ENCODE peak calls at places on chromosomes 6 and 20, in seven cellular contexts. One of them, this sample, is unnamed.
A peak's percentile ranks its signal among the peaks of the same experiment; 100 is the strongest.

GRCh38 chr6:5923840-5924239 is 82.9 kb downstream of the NRN1 start:
- DNase-seq in GM23338: no peak
- DNase-seq in CD8-positive, alpha-beta T cell: no peak
- DNase-seq in pancreas: no peak
- DNase-seq in substantia nigra: no peak
- DNase-seq in tibial nerve: no peak
- DNase-seq in keratinocyte: no peak
- DNase-seq in this sample: no peak

GRCh38 chr6:157655139-157655538 is 167.9 kb upstream of the SNX9 start:
- DNase-seq in tibial nerve: no peak
- DNase-seq in pancreas: no peak
- DNase-seq in GM23338: no peak
- DNase-seq in keratinocyte: no peak
- DNase-seq in CD8-positive, alpha-beta T cell: no peak
- DNase-seq in substantia nigra: no peak
- DNase-seq in this sample: no peak

GRCh38 chr6:157116420-157116819 is 206.9 kb downstream of the TMEM242 start:
- DNase-seq in tibial nerve: no peak
- DNase-seq in substantia nigra: no peak
- DNase-seq in GM23338: no peak
- DNase-seq in CD8-positive, alpha-beta T cell: no peak
- DNase-seq in keratinocyte: no peak
- DNase-seq in pancreas: no peak
- DNase-seq in this sample: no peak

GRCh38 chr6:149454405-149454848 is 30.4 kb downstream of the ZC3H12D start:
- DNase-seq in substantia nigra: peak; percentile 81
- DNase-seq in pancreas: peak; percentile 97
- DNase-seq in CD8-positive, alpha-beta T cell: no peak
- DNase-seq in tibial nerve: peak; percentile 95
- DNase-seq in GM23338: no peak
- DNase-seq in keratinocyte: no peak
- DNase-seq in this sample: no peak

GRCh38 chr20:62918137-62918536 is 8.2 kb downstream of the DIDO1 start:
- DNase-seq in pancreas: no peak
- DNase-seq in GM23338: no peak
- DNase-seq in substantia nigra: no peak
- DNase-seq in tibial nerve: no peak
- DNase-seq in CD8-positive, alpha-beta T cell: no peak
- DNase-seq in keratinocyte: no peak
- DNase-seq in this sample: no peak

GRCh38 chr6:155287762-155288161 is 23.9 kb downstream of the CLDN20 start:
- DNase-seq in GM23338: no peak
- DNase-seq in substantia nigra: no peak
- DNase-seq in CD8-positive, alpha-beta T cell: no peak
- DNase-seq in tibial nerve: no peak
- DNase-seq in keratinocyte: no peak
- DNase-seq in pancreas: no peak
- DNase-seq in this sample: no peak

GRCh38 chr6:134983823-134984222 is 33.9 kb upstream of the ALDH8A1 start:
- DNase-seq in CD8-positive, alpha-beta T cell: no peak
- DNase-seq in keratinocyte: no peak
- DNase-seq in tibial nerve: no peak
- DNase-seq in pancreas: no peak
- DNase-seq in substantia nigra: no peak
- DNase-seq in GM23338: no peak
- DNase-seq in this sample: no peak

GRCh38 chr20:44615169-44615791 is 32.9 kb downstream of the PKIG start:
- DNase-seq in substantia nigra: peak; percentile 25
- DNase-seq in CD8-positive, alpha-beta T cell: no peak
- DNase-seq in GM23338: peak; percentile 23
- DNase-seq in keratinocyte: no peak
- DNase-seq in tibial nerve: no peak
- DNase-seq in pancreas: no peak
- DNase-seq in this sample: no peak

GRCh38 chr6:169427856-169428255 is 174.2 kb upstream of the THBS2 start:
- DNase-seq in tibial nerve: peak; percentile 59
- DNase-seq in keratinocyte: no peak
- DNase-seq in GM23338: peak; percentile 30
- DNase-seq in substantia nigra: no peak
- DNase-seq in pancreas: no peak
- DNase-seq in CD8-positive, alpha-beta T cell: no peak
- DNase-seq in this sample: no peak

GRCh38 chr6:158843751-158844683 is 24.8 kb upstream of the EZR start:
- DNase-seq in GM23338: no peak
- DNase-seq in tibial nerve: no peak
- DNase-seq in substantia nigra: no peak
- DNase-seq in pancreas: no peak
- DNase-seq in keratinocyte: no peak
- DNase-seq in CD8-positive, alpha-beta T cell: no peak
- DNase-seq in this sample: no peak

GRCh38 chr20:9551808-9552550 is 37.6 kb downstream of the LAMP5 start:
- DNase-seq in pancreas: no peak
- DNase-seq in substantia nigra: no peak
- DNase-seq in CD8-positive, alpha-beta T cell: no peak
- DNase-seq in GM23338: no peak
- DNase-seq in tibial nerve: no peak
- DNase-seq in keratinocyte: no peak
- DNase-seq in this sample: no peak

GRCh38 chr20:17557675-17558006 is 12.2 kb upstream of the DSTN start:
- DNase-seq in keratinocyte: no peak
- DNase-seq in CD8-positive, alpha-beta T cell: no peak
- DNase-seq in GM23338: no peak
- DNase-seq in tibial nerve: no peak
- DNase-seq in substantia nigra: no peak
- DNase-seq in pancreas: peak; percentile 50
- DNase-seq in this sample: peak; percentile 81

GRCh38 chr20:2814587-2815051 is at the start of gene C20orf141:
- DNase-seq in pancreas: no peak
- DNase-seq in keratinocyte: peak; percentile 86
- DNase-seq in GM23338: no peak
- DNase-seq in tibial nerve: peak; percentile 65
- DNase-seq in substantia nigra: no peak
- DNase-seq in CD8-positive, alpha-beta T cell: no peak
- DNase-seq in this sample: peak; percentile 69

GRCh38 chr6:10603265-10603664 is 82.1 kb downstream of the GCNT2 start:
- DNase-seq in GM23338: no peak
- DNase-seq in pancreas: no peak
- DNase-seq in keratinocyte: no peak
- DNase-seq in CD8-positive, alpha-beta T cell: no peak
- DNase-seq in tibial nerve: no peak
- DNase-seq in substantia nigra: no peak
- DNase-seq in this sample: no peak

GRCh38 chr20:4111440-4112411 is 96.4 kb upstream of the RNF24 start:
- DNase-seq in pancreas: no peak
- DNase-seq in CD8-positive, alpha-beta T cell: no peak
- DNase-seq in GM23338: no peak
- DNase-seq in substantia nigra: no peak
- DNase-seq in tibial nerve: no peak
- DNase-seq in keratinocyte: no peak
- DNase-seq in this sample: no peak

GRCh38 chr20:63101781-63102719 is 95.3 kb upstream of the BHLHE23 start:
- DNase-seq in GM23338: peak; percentile 70
- DNase-seq in keratinocyte: no peak
- DNase-seq in CD8-positive, alpha-beta T cell: peak; percentile 41
- DNase-seq in tibial nerve: peak; percentile 11
- DNase-seq in substantia nigra: peak; percentile 24
- DNase-seq in pancreas: no peak
- DNase-seq in this sample: no peak

GRCh38 chr20:60481051-60481741 is 523.0 kb downstream of the CDH26 start:
- DNase-seq in pancreas: no peak
- DNase-seq in keratinocyte: no peak
- DNase-seq in substantia nigra: no peak
- DNase-seq in tibial nerve: no peak
- DNase-seq in CD8-positive, alpha-beta T cell: no peak
- DNase-seq in GM23338: no peak
- DNase-seq in this sample: no peak

DNA sequence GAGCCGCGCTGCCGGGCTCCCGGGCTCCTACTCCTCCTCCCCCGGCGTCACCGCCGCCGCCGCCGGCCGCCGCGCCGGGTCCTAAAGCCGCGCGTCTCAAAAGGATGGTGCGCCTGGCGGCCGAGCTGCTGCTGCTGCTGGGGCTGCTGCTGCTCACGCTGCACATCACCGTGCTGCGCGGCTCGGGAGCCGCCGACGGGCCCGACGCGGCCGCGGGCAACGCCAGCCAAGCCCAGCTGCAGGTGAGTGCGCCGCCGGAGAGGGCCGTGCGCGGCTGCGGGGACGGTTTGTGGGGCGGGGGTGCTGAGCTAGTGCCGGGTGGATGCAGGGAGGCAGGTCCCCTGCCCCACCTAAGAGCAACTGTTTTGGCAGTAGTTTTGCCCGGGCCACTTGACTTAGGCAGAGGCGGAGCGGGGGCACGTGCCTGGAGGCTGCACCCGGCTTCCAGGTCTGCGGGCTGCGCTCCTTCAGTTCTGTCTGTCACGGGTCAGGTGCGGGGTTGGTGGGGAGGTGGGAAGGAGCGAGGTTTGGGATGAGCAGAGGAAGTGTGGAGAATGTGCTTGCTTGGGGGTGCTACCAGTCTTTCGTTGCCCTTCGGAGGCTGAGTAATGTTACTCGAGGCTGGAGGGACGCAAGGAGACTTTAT is 722 bp downstream of the ISM1 start:
- DNase-seq in pancreas: peak; percentile 59
- DNase-seq in substantia nigra: no peak
- DNase-seq in keratinocyte: no peak
- DNase-seq in CD8-positive, alpha-beta T cell: peak; percentile 50
- DNase-seq in tibial nerve: no peak
- DNase-seq in GM23338: peak; percentile 83
- DNase-seq in this sample: peak; percentile 36
- H3K27ac ChIP-seq in pancreas: no peak overlapping the region
- H3K27ac ChIP-seq in substantia nigra: no peak overlapping the region
- H3K27ac ChIP-seq in keratinocyte: no peak overlapping the region
- H3K27ac ChIP-seq in CD8-positive, alpha-beta T cell: no peak overlapping the region
- H3K27ac ChIP-seq in tibial nerve: peak overlapping the region; percentile 38
- H3K27ac ChIP-seq in GM23338: no peak overlapping the region
- H3K27ac ChIP-seq in this sample: no peak overlapping the region

DNA sequence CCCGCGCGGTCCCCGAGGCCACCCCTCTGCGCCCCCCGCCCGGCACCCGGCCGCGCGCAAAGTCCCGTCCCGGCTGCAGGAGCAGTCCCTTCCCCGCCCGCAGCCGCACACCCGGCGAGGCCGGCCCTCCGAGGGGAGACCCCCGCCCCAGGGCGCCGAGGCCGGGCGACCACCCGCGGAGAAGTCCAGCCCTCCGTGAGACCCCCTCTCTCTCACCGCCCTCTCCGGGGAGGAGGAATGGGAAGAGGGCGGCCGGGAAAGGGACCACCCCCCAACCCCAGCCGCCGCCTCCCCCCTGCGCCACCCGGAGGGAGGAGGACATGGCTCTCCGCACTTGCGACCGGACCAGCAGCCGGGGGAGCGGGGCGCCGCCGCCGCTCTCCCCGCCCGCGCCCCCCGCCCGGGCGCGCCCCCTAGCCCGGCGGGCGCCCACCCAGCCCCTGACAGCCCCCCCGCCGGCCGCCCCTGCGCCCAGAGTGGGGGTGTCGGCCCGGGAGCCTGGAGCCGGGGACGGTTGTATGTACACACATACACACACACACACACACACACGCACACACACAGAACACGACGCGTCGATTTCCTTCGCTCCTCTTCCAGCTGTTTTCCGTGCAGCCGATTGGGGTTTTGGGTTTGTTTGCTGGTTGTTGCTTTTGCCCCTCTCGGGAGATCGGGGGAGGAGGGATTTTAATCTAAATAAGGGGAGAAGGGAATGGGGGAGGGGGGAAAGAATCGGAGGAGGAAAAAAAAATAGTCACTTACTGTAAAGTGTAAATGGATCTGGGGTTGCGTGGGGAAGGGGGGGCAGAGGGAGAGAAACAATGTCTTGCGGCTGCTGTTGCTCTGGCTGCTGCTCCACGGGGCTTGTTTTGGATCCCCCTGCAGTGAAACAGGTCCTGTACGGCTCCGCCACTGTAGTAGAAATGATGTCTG is at the start of gene ATXN1:
- DNase-seq in CD8-positive, alpha-beta T cell: peak; percentile 31
- DNase-seq in pancreas: peak; percentile 66
- DNase-seq in keratinocyte: no peak
- DNase-seq in substantia nigra: peak; percentile 84
- DNase-seq in GM23338: peak; percentile 69
- DNase-seq in tibial nerve: peak; percentile 76
- DNase-seq in this sample: no peak
- H3K27ac ChIP-seq in CD8-positive, alpha-beta T cell: peak within 1 kb of the TSS; percentile 93
- H3K27ac ChIP-seq in pancreas: peak within 1 kb of the TSS; percentile 98
- H3K27ac ChIP-seq in keratinocyte: peak within 1 kb of the TSS; percentile 97
- H3K27ac ChIP-seq in substantia nigra: peak within 1 kb of the TSS; percentile 95
- H3K27ac ChIP-seq in GM23338: peak within 1 kb of the TSS; percentile 57
- H3K27ac ChIP-seq in tibial nerve: peak within 1 kb of the TSS; percentile 96
- H3K27ac ChIP-seq in this sample: peak within 1 kb of the TSS; percentile 97

DNA sequence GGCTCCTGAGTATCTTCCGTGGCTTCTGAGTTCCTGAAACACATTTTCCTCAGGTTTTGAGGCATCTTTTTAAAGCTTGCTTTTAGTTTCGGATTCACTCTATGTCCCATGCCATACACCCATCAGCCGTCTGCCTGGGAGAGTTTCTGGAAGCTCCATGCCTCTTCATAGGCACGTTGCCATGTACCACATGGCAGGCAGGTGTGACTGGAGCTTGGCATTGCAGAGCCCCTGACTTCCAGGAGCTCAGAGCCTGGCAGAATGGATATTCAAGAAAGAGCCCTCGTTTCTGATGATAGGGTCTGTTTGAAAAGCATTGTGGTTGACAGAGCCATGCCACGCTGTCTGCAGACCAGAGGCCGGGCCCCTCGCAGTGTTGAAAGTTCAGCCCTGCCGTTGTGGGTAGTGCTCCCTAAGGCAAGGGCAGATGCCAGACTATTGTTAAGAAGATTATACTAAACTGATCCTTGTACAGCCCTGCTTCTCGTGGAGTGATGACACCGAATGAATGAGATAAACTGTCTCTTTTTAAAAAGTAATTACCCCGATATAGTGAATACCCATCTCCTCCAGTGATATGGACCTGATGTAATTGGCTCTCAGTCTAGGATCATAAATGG is 100.0 kb downstream of the RPP40 start:
- DNase-seq in substantia nigra: no peak
- DNase-seq in GM23338: no peak
- DNase-seq in tibial nerve: no peak
- DNase-seq in keratinocyte: no peak
- DNase-seq in pancreas: no peak
- DNase-seq in CD8-positive, alpha-beta T cell: no peak
- DNase-seq in this sample: no peak
- H3K27ac ChIP-seq in substantia nigra: no peak overlapping the region
- H3K27ac ChIP-seq in GM23338: no peak overlapping the region
- H3K27ac ChIP-seq in tibial nerve: no peak overlapping the region
- H3K27ac ChIP-seq in keratinocyte: no peak overlapping the region
- H3K27ac ChIP-seq in pancreas: no peak overlapping the region
- H3K27ac ChIP-seq in CD8-positive, alpha-beta T cell: no peak overlapping the region
- H3K27ac ChIP-seq in this sample: no peak overlapping the region

GRCh38 chr6:91164105-91164504 is 577.2 kb upstream of the MAP3K7 start:
- DNase-seq in tibial nerve: no peak
- DNase-seq in CD8-positive, alpha-beta T cell: no peak
- DNase-seq in substantia nigra: no peak
- DNase-seq in pancreas: no peak
- DNase-seq in GM23338: no peak
- DNase-seq in keratinocyte: no peak
- DNase-seq in this sample: no peak

GRCh38 chr6:91161246-91161645 is 574.4 kb upstream of the MAP3K7 start:
- DNase-seq in CD8-positive, alpha-beta T cell: no peak
- DNase-seq in pancreas: no peak
- DNase-seq in tibial nerve: no peak
- DNase-seq in substantia nigra: no peak
- DNase-seq in keratinocyte: no peak
- DNase-seq in GM23338: no peak
- DNase-seq in this sample: no peak

GRCh38 chr6:91167846-91168245 is 581.0 kb upstream of the MAP3K7 start:
- DNase-seq in pancreas: no peak
- DNase-seq in substantia nigra: no peak
- DNase-seq in CD8-positive, alpha-beta T cell: no peak
- DNase-seq in keratinocyte: no peak
- DNase-seq in GM23338: no peak
- DNase-seq in tibial nerve: no peak
- DNase-seq in this sample: no peak

GRCh38 chr6:91166271-91166670 is 579.4 kb upstream of the MAP3K7 start:
- DNase-seq in GM23338: no peak
- DNase-seq in pancreas: no peak
- DNase-seq in substantia nigra: no peak
- DNase-seq in tibial nerve: no peak
- DNase-seq in keratinocyte: no peak
- DNase-seq in CD8-positive, alpha-beta T cell: no peak
- DNase-seq in this sample: no peak
- H3K27ac ChIP-seq in GM23338: no peak overlapping the region
- H3K27ac ChIP-seq in pancreas: no peak overlapping the region
- H3K27ac ChIP-seq in substantia nigra: no peak overlapping the region
- H3K27ac ChIP-seq in tibial nerve: no peak overlapping the region
- H3K27ac ChIP-seq in keratinocyte: no peak overlapping the region
- H3K27ac ChIP-seq in CD8-positive, alpha-beta T cell: no peak overlapping the region
- H3K27ac ChIP-seq in this sample: no peak overlapping the region